ENCODE peak calls at places on chromosomes 4 and X, in five cellular contexts. Y is upper lobe of left lung, C is HepG2, U is GM12878, E is K562. M is an unnamed sample.
A peak's percentile ranks its signal among the peaks of the same experiment; 100 is the strongest.

GRCh38 chr4:41155194-41155830 is 59.0 kb downstream of the APBB2 start:
- ATAC-seq in C (no peak), E (no peak), U (no peak), Y (peak; percentile 88), M (peak; percentile 57)

GRCh38 chr4:13611283-13611842 is 16.2 kb downstream of the BOD1L1 start:
- ATAC-seq in C (no peak), U (peak; percentile 97), E (no peak), Y (no peak), M (no peak)

GRCh38 chrX:118665204-118665603 is 62.2 kb upstream of the IL13RA1 start:
- ATAC-seq in C (no peak), U (no peak), Y (no peak), E (no peak), M (no peak)

GRCh38 chrX:56661193-56661592 is 67.8 kb upstream of the NBDY start:
- ATAC-seq in E (no peak), C (no peak), Y (no peak), U (no peak), M (no peak)

GRCh38 chr4:151957163-151957562 is 196.4 kb upstream of the GATB start:
- ATAC-seq in C (peak; percentile 97), E (no peak), U (no peak), Y (no peak), M (no peak)

GRCh38 chr4:157818946-157819692 is 353.7 kb downstream of the GASK1B start:
- ATAC-seq in C (peak; percentile 65), Y (peak; percentile 13), U (no peak), E (no peak), M (no peak)

GRCh38 chr4:172838943-172839342 is 329.7 kb upstream of the GALNT7 start:
- ATAC-seq in U (no peak), C (no peak), Y (no peak), E (no peak), M (no peak)

GRCh38 chr4:173076903-173077629 is 91.5 kb upstream of the GALNT7 start:
- ATAC-seq in C (no peak), U (no peak), Y (no peak), E (no peak), M (no peak)

GRCh38 chr4:98688416-98689290 is 30.2 kb upstream of the TSPAN5 start:
- ATAC-seq in E (peak; percentile 65), Y (no peak), C (no peak), U (peak; percentile 46), M (no peak)
- TF ChIP-seq EP300 in E (peak; percentile 14), Y (no peak), C (no peak), U (no peak), M (no peak)

DNA sequence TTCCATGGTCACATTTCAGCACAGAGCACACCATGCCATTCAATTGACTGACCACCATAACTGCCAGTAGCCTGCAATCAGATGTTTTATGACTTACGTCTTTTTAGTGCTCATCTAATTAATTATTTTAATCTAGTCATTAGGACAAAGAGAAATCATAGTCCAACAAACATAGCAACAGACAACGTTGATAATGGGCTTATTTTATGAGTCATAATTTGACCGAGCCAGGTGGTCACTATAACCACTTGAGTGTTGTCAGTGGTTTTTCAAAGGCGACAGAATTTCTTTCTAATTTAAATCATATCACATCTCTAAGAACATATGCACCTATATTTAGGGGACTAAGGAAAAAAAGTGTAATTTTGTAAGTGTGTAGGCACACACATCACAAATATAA is 1.9 kb downstream of the SEC24D start:
- ATAC-seq in C (no peak), Y (no peak), U (peak; percentile 41), E (no peak), M (no peak)
- H3K4me3 ChIP-seq in C (no peak overlapping the region), Y (no peak overlapping the region), U (peak overlapping the region; percentile 77), E (no peak overlapping the region), M (no peak overlapping the region)

GRCh38 chrX:139931646-139932076 is 1.2 kb downstream of the ATP11C start:
- ATAC-seq in U (no peak), Y (no peak), C (no peak), E (no peak), M (no peak)

GRCh38 chrX:139932077-139932900 is 564 bp downstream of the ATP11C start:
- ATAC-seq in U (peak; percentile 69), C (peak; percentile 72), E (peak; percentile 76), Y (peak; percentile 79), M (peak; percentile 57)

GRCh38 chrX:139930923-139931645 is 1.8 kb downstream of the ATP11C start:
- ATAC-seq in C (peak; percentile 49), E (peak; percentile 60), Y (peak; percentile 4), U (peak; percentile 37), M (no peak)

GRCh38 chrX:139933904-139934303 is 1.1 kb upstream of the ATP11C start:
- ATAC-seq in U (no peak), C (peak; percentile 14), Y (no peak), E (no peak), M (no peak)

GRCh38 chrX:139932901-139933796 is at the start of gene ATP11C:
- ATAC-seq in C (peak; percentile 84), Y (peak; percentile 96), E (peak; percentile 81), U (peak; percentile 82), M (peak; percentile 90)
- TF ChIP-seq POLR2AphosphoS5 in C (peak; percentile 83), Y (peak; percentile 85), E (peak; percentile 79), U (peak; percentile 81), M (peak; percentile 91)

DNA sequence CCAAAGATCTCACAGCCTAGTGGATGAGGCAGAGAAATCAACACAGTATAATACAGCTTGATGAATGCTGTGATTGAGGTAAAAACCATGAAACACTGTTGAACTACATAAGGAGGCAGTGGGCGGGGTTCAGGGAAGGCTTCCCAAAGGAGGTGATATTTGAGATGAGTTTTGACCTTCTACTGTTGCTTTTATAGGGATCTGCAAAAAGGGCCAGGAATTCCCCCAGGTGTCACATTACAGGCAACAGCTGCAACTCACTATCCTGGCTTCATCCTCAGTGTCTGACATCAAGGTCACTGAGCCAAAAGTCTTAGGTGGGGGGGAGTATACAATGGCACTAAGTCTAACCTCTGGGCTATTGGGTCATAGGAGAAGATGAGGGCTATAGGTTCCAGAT is 185.7 kb upstream of the NRK start:
- ATAC-seq in C (no peak), U (no peak), E (no peak), Y (no peak), M (no peak)
- TF ChIP-seq EP300 in C (no peak), U (no peak), E (no peak), Y (no peak), M (no peak)

DNA sequence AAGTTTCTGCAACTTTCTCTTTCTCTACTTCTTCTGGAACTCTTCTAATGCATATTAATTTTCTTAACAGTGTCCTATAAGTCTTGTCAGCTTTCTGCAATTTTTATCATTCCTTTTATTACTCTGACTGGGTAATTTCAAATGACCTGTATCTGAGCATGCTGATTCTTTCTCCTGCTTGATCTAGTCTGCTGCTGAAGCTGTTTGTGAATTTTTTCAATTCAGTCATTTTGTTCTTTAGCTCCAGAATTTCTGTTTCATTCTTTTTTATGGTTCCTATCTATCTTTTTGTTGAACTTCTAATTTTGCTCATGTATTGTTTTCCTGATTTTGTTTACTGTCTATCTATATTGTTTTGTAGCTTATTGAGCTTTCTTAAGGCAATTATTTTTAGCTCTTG is 1.5 kb upstream of the KLKB1 start:
- ATAC-seq in C (no peak), Y (no peak), U (no peak), E (no peak), M (no peak)
- H3K4me3 ChIP-seq in C (no peak overlapping the region), Y (no peak overlapping the region), U (no peak overlapping the region), E (no peak overlapping the region), M (no peak overlapping the region)

M was measured in gastroesophageal sphincter.